ENCODE peak calls at places on chromosomes 7 and 10, in four cellular contexts. P is activated gamma-delta T cell treated with anti-CD3 and anti-CD28 coated beads, Interleukin-2, amount 50 U/mL, for 16 hours; H is right cardiac atrium; V is NCI-H446. A is an unnamed sample.

GRCh38 chr7:116487907-116488521 is 11.5 kb upstream of the CAV2 start:
- DNase-seq in P (no peak), H (no peak), V (no peak), A (no peak)

GRCh38 chr7:3436746-3437145 is 135.7 kb downstream of the SDK1 start:
- DNase-seq in P (no peak), H (no peak), V (no peak), A (no peak)

GRCh38 chr10:1152386-1153252 is 96.4 kb downstream of the WDR37 start:
- DNase-seq in P (no peak), H (no peak), V (no peak), A (no peak)

GRCh38 chr10:78974409-78975317 is 94.1 kb upstream of the ZMIZ1 start:
- DNase-seq in P (peak; percentile 65), H (peak; percentile 66), V (no peak), A (peak; percentile 21)

GRCh38 chr7:3107889-3108570 is 64.4 kb upstream of the CARD11 start:
- DNase-seq in P (no peak), H (no peak), V (no peak), A (no peak)

GRCh38 chr10:44308935-44309334 is 76.0 kb downstream of the CXCL12 start:
- DNase-seq in P (no peak), H (no peak), V (no peak), A (no peak)

GRCh38 chr7:129959480-129960332 is 6.9 kb upstream of the UBE2H start:
- DNase-seq in P (no peak), H (no peak), V (no peak), A (no peak)

GRCh38 chr7:121945849-121946238 is 72.9 kb downstream of the PTPRZ1 start:
- DNase-seq in P (no peak), H (no peak), V (no peak), A (no peak)

GRCh38 chr7:131927770-131928169 is 371.3 kb upstream of the PODXL start:
- DNase-seq in P (no peak), H (no peak), V (no peak), A (no peak)

GRCh38 chr7:45484094-45484493 is 90.1 kb upstream of the ADCY1 start:
- DNase-seq in P (no peak), H (no peak), V (no peak), A (no peak)

GRCh38 chr10:16116404-16117304 is 256.3 kb upstream of the MINDY3 start:
- DNase-seq in P (no peak), H (no peak), V (no peak), A (no peak)

GRCh38 chr10:43971306-43971705 is 322.6 kb upstream of the ZNF32 start:
- DNase-seq in P (no peak), H (no peak), V (no peak), A (no peak)

GRCh38 chr10:30502266-30503058 is 68.5 kb downstream of the MAP3K8 start:
- DNase-seq in P (peak; percentile 25), H (peak; percentile 21), V (no peak), A (no peak)

GRCh38 chr10:7260412-7260900 is 150.4 kb downstream of the SFMBT2 start:
- DNase-seq in P (no peak), H (peak; percentile 72), V (peak; percentile 36), A (no peak)

GRCh38 chr7:27782849-27783248 is 42.9 kb downstream of the TAX1BP1 start:
- DNase-seq in P (no peak), H (no peak), V (no peak), A (no peak)

GRCh38 chr10:85124592-85124991 is 796.2 kb downstream of the CCSER2 start:
- DNase-seq in P (no peak), H (no peak), V (peak; percentile 55), A (no peak)

GRCh38 chr7:42869131-42870020 is 42.5 kb downstream of the C7orf25 start:
- DNase-seq in P (no peak), H (no peak), V (no peak), A (no peak)

GRCh38 chr7:64581929-64582894 is 19.3 kb upstream of the ZNF680 start:
- DNase-seq in P (no peak), H (peak; percentile 57), V (no peak), A (no peak)